ENCODE peak calls at places on chromosomes 13 and 19, in six cellular contexts. A, F, T, C, G and D are unnamed samples.

GRCh38 chr19:11373885-11374448 is 499 bp upstream of the SWSAP1 start:
- DNase-seq in A (no peak), F (no peak), T (no peak), C (no peak), G (peak), D (no peak)

GRCh38 chr13:110010433-110011135 is 224.2 kb upstream of the IRS2 start:
- DNase-seq in A (no peak), F (no peak), T (no peak), C (no peak), G (no peak), D (no peak)

GRCh38 chr19:45164577-45165335 is 4.0 kb upstream of the NKPD1 start:
- DNase-seq in A (peak), F (peak), T (peak), C (peak), G (no peak), D (no peak)

GRCh38 chr13:59837101-59837500 is 326.6 kb downstream of the DIAPH3 start:
- DNase-seq in A (no peak), F (no peak), T (no peak), C (no peak), G (no peak), D (no peak)

GRCh38 chr19:29404951-29405727 is 120.7 kb upstream of the VSTM2B start:
- DNase-seq in A (no peak), F (peak), T (no peak), C (no peak), G (no peak), D (peak)

GRCh38 chr13:40876020-40876738 is 86.8 kb downstream of the SLC25A15 start:
- DNase-seq in A (no peak), F (no peak), T (no peak), C (no peak), G (no peak), D (no peak)

GRCh38 chr19:37691881-37692504 is 27.6 kb downstream of the ZNF607 start:
- DNase-seq in A (peak), F (peak), T (no peak), C (peak), G (peak), D (no peak)

GRCh38 chr13:101181076-101181685 is 235.1 kb downstream of the NALCN start:
- DNase-seq in A (no peak), F (no peak), T (no peak), C (no peak), G (no peak), D (no peak)

GRCh38 chr13:96229356-96229755 is 139.4 kb downstream of the HS6ST3 start:
- DNase-seq in A (peak), F (no peak), T (peak), C (peak), G (peak), D (peak)

GRCh38 chr13:50370303-50370950 is 355.2 kb downstream of the KCNRG start:
- DNase-seq in A (no peak), F (no peak), T (no peak), C (no peak), G (no peak), D (no peak)

GRCh38 chr19:20367811-20368294 is 197.7 kb downstream of the ZNF737 start:
- DNase-seq in A (no peak), F (peak), T (no peak), C (no peak), G (no peak), D (peak)

GRCh38 chr13:51291341-51291740 is 48.1 kb upstream of the SERPINE3 start:
- DNase-seq in A (peak), F (peak), T (no peak), C (no peak), G (no peak), D (no peak)

GRCh38 chr19:28242317-28242927 is 970.5 kb downstream of the UQCRFS1 start:
- DNase-seq in A (no peak), F (peak), T (no peak), C (peak), G (peak), D (peak)

GRCh38 chr13:94309997-94310842 is 169.3 kb downstream of the DCT start:
- DNase-seq in A (no peak), F (no peak), T (no peak), C (no peak), G (no peak), D (no peak)

GRCh38 chr19:294341-294818 is 3.2 kb upstream of the PLPP2 start:
- DNase-seq in A (no peak), F (peak), T (no peak), C (peak), G (peak), D (no peak)

GRCh38 chr13:111516712-111517640 is 196.5 kb downstream of the TEX29 start:
- DNase-seq in A (no peak), F (no peak), T (no peak), C (no peak), G (no peak), D (no peak)

GRCh38 chr19:6970478-6970877 is 50.8 kb downstream of the MBD3L2B start:
- DNase-seq in A (no peak), F (no peak), T (peak), C (peak), G (peak), D (no peak)

GRCh38 chr19:30870861-30871260 is 478.4 kb downstream of the TSHZ3 start:
- DNase-seq in A (no peak), F (no peak), T (no peak), C (no peak), G (peak), D (no peak)

GRCh38 chr13:41639955-41640780 is 182.8 kb downstream of the RGCC start:
- DNase-seq in A (peak), F (no peak), T (no peak), C (no peak), G (no peak), D (no peak)

GRCh38 chr19:46412034-46412982 is 1.1 kb downstream of the CCDC8 start:
- DNase-seq in A (no peak), F (no peak), T (no peak), C (peak), G (no peak), D (no peak)

GRCh38 chr13:30551194-30551593 is 66.5 kb upstream of the USPL1 start:
- DNase-seq in A (peak), F (no peak), T (peak), C (no peak), G (peak), D (no peak)

GRCh38 chr13:79307866-79308298 is 98.2 kb downstream of the RBM26 start:
- DNase-seq in A (no peak), F (no peak), T (no peak), C (no peak), G (no peak), D (no peak)

GRCh38 chr19:40744554-40745401 is 5.5 kb downstream of the ACTMAP start:
- DNase-seq in A (peak), F (no peak), T (no peak), C (peak), G (peak), D (no peak)

GRCh38 chr19:45968626-45969025 is 5.0 kb downstream of the NOVA2 start:
- DNase-seq in A (no peak), F (no peak), T (no peak), C (no peak), G (no peak), D (no peak)

GRCh38 chr19:56110515-56111448 is 10.3 kb downstream of the ZNF787 start:
- DNase-seq in A (peak), F (no peak), T (no peak), C (no peak), G (peak), D (no peak)

GRCh38 chr19:3589949-3590348 is 4.7 kb downstream of the GIPC3 start:
- DNase-seq in A (no peak), F (no peak), T (no peak), C (no peak), G (no peak), D (no peak)

DNA sequence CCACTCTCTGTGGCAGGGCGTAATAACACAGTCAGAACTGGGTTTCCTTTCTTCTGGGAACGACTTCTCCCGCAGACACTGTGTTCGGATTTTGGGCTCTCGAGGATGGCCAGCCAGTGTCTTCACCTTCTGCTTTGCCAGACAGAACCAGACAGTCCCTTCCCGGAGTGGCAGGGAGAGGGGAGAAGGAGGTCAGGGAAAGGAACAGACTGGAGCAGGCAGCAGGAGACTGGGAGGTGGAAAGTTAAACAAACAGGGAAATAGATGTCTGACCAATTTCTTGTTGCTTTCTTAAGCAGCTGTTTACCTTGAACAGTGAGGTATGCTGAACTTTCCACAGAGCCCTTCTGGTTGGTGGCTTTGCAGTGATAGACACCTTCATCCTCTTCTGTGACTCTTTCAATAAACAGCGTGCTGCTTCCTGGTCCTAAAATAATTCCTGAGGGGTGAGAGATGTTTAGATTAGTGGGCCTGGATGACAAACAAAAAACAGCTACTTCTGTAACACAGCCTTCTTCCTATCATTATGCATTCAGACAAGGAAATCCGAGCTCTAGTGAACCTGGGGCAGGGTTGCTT is 137.6 kb downstream of the FLT1 start:
- DNase-seq in A (no peak), F (no peak), T (no peak), C (no peak), G (no peak), D (no peak)
- TF ChIP-seq YY1 in A (no peak), F (no peak), T (no peak), C (no peak), G (no peak), D (no peak)

GRCh38 chr13:78183737-78184136 is 265.1 kb upstream of the EDNRB start:
- DNase-seq in A (no peak), F (no peak), T (no peak), C (no peak), G (no peak), D (no peak)
- TF ChIP-seq YY1 in A (no peak), F (no peak), T (no peak), C (no peak), G (no peak), D (no peak)

GRCh38 chr19:17767559-17767958 is 16.3 kb downstream of the FCHO1 start:
- DNase-seq in A (no peak), F (no peak), T (no peak), C (no peak), G (no peak), D (no peak)

GRCh38 chr19:17770613-17771012 is 19.3 kb downstream of the FCHO1 start:
- DNase-seq in A (no peak), F (no peak), T (no peak), C (no peak), G (no peak), D (no peak)

GRCh38 chr19:17775245-17775927 is 19.6 kb upstream of the B3GNT3 start:
- DNase-seq in A (peak), F (peak), T (no peak), C (peak), G (peak), D (no peak)

GRCh38 chr19:17775991-17776803 is 18.7 kb upstream of the B3GNT3 start:
- DNase-seq in A (no peak), F (no peak), T (no peak), C (no peak), G (no peak), D (no peak)

GRCh38 chr19:17772172-17772571 is 20.9 kb downstream of the FCHO1 start:
- DNase-seq in A (no peak), F (no peak), T (no peak), C (peak), G (no peak), D (no peak)
- TF ChIP-seq YY1 in A (no peak), F (no peak), T (no peak), C (no peak), G (no peak), D (no peak)

GRCh38 chr13:106507560-106508274 is 27.7 kb downstream of the EFNB2 start:
- DNase-seq in A (peak), F (no peak), T (no peak), C (no peak), G (no peak), D (no peak)
- TF ChIP-seq YY1 in A (no peak), F (no peak), T (no peak), C (no peak), G (no peak), D (no peak)

GRCh38 chr19:43506629-43507028 is 2.1 kb upstream of the PHLDB3 start:
- DNase-seq in A (no peak), F (no peak), T (no peak), C (no peak), G (no peak), D (no peak)

GRCh38 chr19:43505941-43506340 is 1.4 kb upstream of the PHLDB3 start:
- DNase-seq in A (no peak), F (no peak), T (no peak), C (no peak), G (no peak), D (no peak)

GRCh38 chr19:43503501-43504425 is 783 bp downstream of the PHLDB3 start:
- DNase-seq in A (peak), F (peak), T (peak), C (peak), G (peak), D (peak)

GRCh38 chr19:43505186-43505456 is 575 bp upstream of the PHLDB3 start:
- DNase-seq in A (no peak), F (no peak), T (no peak), C (no peak), G (no peak), D (no peak)

DNA sequence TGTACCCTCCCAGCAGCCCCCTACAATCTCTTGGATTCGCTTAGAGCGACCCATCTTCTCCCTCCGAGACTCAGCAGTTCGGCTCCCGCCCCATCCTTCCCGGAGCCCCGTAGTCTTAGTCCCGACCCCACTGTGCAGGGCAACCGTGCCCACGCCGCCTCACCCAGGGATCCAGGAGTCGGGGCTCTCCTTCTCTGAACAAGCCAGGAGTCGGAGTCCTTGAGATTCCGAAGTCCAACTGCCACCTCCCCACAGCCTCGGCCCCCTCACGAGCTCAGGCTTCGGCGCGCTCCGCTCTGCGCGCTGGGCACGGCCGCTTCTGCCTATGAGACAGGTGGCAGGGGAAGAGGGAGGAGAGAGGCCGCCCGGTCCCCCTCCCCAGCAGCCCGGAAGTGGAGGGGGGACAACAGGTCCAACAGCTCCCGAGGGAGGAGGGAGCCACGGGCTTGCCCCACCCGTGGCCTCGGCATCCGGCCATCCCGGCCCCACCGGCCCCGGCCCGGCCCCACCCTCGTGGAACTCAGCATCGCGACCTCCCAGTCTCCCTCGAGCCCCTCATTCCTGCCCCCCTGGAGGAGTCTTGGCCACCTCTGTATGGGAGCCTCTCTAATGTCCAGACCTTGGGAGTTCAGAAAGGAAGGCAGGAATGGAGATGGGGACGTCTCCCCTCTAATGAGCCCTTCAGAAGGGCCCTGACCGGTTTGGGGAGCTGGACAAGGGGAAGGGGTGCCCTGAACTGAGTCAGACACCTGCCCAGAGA is at the start of gene PHLDB3:
- DNase-seq in A (peak), F (no peak), T (no peak), C (peak), G (peak), D (no peak)
- TF ChIP-seq YY1 in A (no peak), F (no peak), T (no peak), C (no peak), G (no peak), D (no peak)